ENCODE peak calls at places on chromosomes 4 and X, in four cellular contexts. V is RWPE1, R is Calu3, P is NB4. D is an unnamed sample.

GRCh38 chr4:52836120-52836519 is 26.0 kb upstream of the RASL11B start:
- DNase-seq in V (no peak), R (no peak), P (no peak), D (no peak)

GRCh38 chrX:10390187-10390586 is 230.2 kb downstream of the MID1 start:
- DNase-seq in V (no peak), P (no peak), R (no peak), D (no peak)

GRCh38 chr4:109164011-109164410 is 138.4 kb downstream of the COL25A1 start:
- DNase-seq in P (no peak), R (peak), V (no peak), D (no peak)

GRCh38 chr4:154329268-154329858 is 162.2 kb downstream of the DCHS2 start:
- DNase-seq in V (no peak), P (peak), R (no peak), D (no peak)

GRCh38 chrX:333611-334311 is 15.2 kb upstream of the GTPBP6 start:
- DNase-seq in R (no peak), V (no peak), P (no peak), D (no peak)

GRCh38 chr4:149836546-149836945 is 20.9 kb upstream of the IQCM start:
- DNase-seq in P (no peak), V (no peak), R (no peak), D (no peak)

GRCh38 chr4:21848001-21848400 is 100.6 kb downstream of the KCNIP4 start:
- DNase-seq in V (no peak), R (no peak), P (no peak), D (no peak)

GRCh38 chr4:96152824-96153223 is 312.9 kb downstream of the PDHA2 start:
- DNase-seq in P (no peak), V (no peak), R (no peak), D (no peak)

GRCh38 chr4:102867278-102868152 is 1.3 kb upstream of the CISD2 start:
- DNase-seq in P (peak), R (no peak), V (no peak), D (no peak)

GRCh38 chr4:133151681-133152329 is 2.7 kb downstream of the PCDH10 start:
- DNase-seq in R (no peak), P (no peak), V (no peak), D (peak)
- TF ChIP-seq CTCF in R (no peak), P (no peak), V (peak), D (peak)

GRCh38 chr4:81130569-81130968 is 84.5 kb downstream of the PRKG2 start:
- DNase-seq in R (no peak), P (no peak), V (no peak), D (no peak)
- TF ChIP-seq CTCF in R (no peak), P (no peak), V (no peak), D (no peak)

GRCh38 chr4:7811536-7812190 is 128.0 kb downstream of the AFAP1 start:
- DNase-seq in V (no peak), P (no peak), R (no peak), D (no peak)
- TF ChIP-seq CTCF in V (no peak), P (no peak), R (no peak), D (no peak)

GRCh38 chrX:133171962-133172708 is 46.0 kb downstream of the TFDP3 start:
- DNase-seq in V (peak), R (peak), P (peak), D (no peak)
- TF ChIP-seq CTCF in V (peak), R (peak), P (peak), D (peak)

DNA sequence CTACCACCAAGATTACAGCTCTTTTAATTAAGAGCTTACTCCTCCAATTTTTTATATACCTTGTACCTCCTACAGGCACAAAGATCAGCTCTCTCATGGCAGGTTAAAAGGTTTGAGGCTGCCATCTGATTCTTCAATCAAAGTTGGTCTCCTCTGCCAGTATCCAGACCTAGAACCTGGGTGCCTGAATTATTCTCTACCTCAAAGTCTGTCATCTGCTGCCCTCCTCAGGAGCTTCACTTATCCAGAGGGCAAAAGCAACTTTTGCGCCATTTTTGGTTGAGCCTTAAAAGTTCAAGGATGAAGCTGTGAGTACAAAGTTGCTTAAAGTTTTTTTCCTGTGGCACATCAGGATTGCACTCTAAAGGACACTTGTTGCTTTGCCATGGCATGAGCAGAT is 343.7 kb upstream of the PPP1R2C start:
- DNase-seq in V (no peak), P (peak), R (no peak), D (no peak)
- TF ChIP-seq CTCF in V (no peak), P (no peak), R (no peak), D (no peak)

GRCh38 chr4:185139736-185140135 is 3.3 kb upstream of the SLC25A4 start:
- DNase-seq in R (no peak), P (no peak), V (no peak), D (no peak)

GRCh38 chr4:185137233-185137925 is 5.7 kb upstream of the SLC25A4 start:
- DNase-seq in R (no peak), P (no peak), V (no peak), D (peak)

GRCh38 chr4:185138161-185138560 is 4.9 kb upstream of the SLC25A4 start:
- DNase-seq in P (no peak), V (no peak), R (no peak), D (no peak)

GRCh38 chr4:185128272-185129119 is 14.6 kb upstream of the SLC25A4 start:
- DNase-seq in R (peak), V (peak), P (no peak), D (no peak)

DNA sequence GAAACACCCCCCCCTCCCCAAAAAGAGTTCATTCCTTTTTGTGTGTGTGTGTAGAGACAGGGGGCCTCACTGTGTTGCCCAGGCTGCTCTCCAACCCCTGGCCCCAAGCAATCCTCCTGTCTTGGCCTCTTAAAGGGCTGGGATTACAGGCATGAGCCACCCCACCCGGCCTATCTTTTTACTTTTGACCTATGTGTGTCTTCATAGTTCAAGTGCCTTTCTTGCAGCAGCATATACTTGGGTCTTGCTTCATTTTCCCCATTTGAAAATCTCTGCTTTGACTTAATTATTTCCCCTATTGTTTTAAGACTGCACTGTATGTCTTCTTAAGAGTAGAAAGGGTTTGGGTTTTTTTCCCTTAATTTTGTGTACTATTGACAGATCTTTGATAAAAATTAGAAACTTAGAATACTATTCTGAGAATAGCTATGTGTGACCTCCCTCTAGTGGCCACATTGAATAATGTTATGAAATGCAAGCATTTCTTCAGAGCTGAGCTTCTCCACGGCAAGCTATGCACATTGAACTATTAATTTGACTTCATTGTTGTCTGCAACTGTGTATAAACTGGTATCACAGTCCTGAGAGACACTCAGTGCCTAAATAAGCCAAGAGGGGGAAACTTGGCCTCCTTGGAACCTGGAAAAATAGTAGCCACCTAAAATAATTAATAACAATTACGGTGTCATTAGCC is 8.7 kb upstream of the SLC25A4 start:
- DNase-seq in P (peak), V (peak), R (peak), D (no peak)
- TF ChIP-seq CTCF in P (peak), V (peak), R (peak), D (peak)